ENCODE peak calls at places on chromosomes 2 and 18, in four cellular contexts. I, B, Y and E are unnamed samples.

GRCh38 chr2:36904636-36905035 is 61.7 kb downstream of the STRN start:
- DNase-seq in I (no peak), B (no peak), Y (no peak), E (no peak)

GRCh38 chr18:24663026-24663425 is 202.6 kb downstream of the HRH4 start:
- DNase-seq in I (no peak), B (no peak), Y (no peak), E (no peak)

GRCh38 chr2:55951533-55951932 is 28.0 kb upstream of the EFEMP1 start:
- DNase-seq in I (no peak), B (no peak), Y (no peak), E (no peak)

GRCh38 chr2:54556659-54557121 is 100.6 kb downstream of the SPTBN1 start:
- DNase-seq in I (no peak), B (no peak), Y (no peak), E (no peak)

GRCh38 chr2:112724611-112725525 is 4.0 kb downstream of the NT5DC4 start:
- DNase-seq in I (no peak), B (no peak), Y (no peak), E (no peak)

GRCh38 chr18:24762417-24762816 is 302.0 kb downstream of the HRH4 start:
- DNase-seq in I (no peak), B (no peak), Y (no peak), E (no peak)

GRCh38 chr2:113175101-113175628 is 1.4 kb downstream of the PSD4 start:
- DNase-seq in I (no peak), B (no peak), Y (no peak), E (no peak)

GRCh38 chr2:135931776-135932438 is 53.5 kb downstream of the DARS1 start:
- DNase-seq in I (no peak), B (no peak), Y (no peak), E (no peak)

GRCh38 chr18:62128157-62128556 is 58.7 kb downstream of the PIGN start:
- DNase-seq in I (no peak), B (peak), Y (no peak), E (peak)

GRCh38 chr2:239292956-239293355 is 107.9 kb downstream of the HDAC4 start:
- DNase-seq in I (no peak), B (no peak), Y (no peak), E (no peak)

GRCh38 chr2:196403471-196403870 is 232.1 kb upstream of the STK17B start:
- DNase-seq in I (no peak), B (peak), Y (no peak), E (no peak)

GRCh38 chr2:41791523-41791922 is 256.3 kb upstream of the PKDCC start:
- DNase-seq in I (no peak), B (peak), Y (no peak), E (no peak)

GRCh38 chr2:164917296-164917903 is 37.9 kb downstream of the SLC38A11 start:
- DNase-seq in I (no peak), B (peak), Y (peak), E (no peak)

GRCh38 chr2:205218056-205218455 is 464.2 kb upstream of the NRP2 start:
- DNase-seq in I (no peak), B (no peak), Y (no peak), E (no peak)

GRCh38 chr2:80461505-80462197 is 157.1 kb upstream of the LRRTM1 start:
- DNase-seq in I (no peak), B (no peak), Y (no peak), E (no peak)